ENCODE peak calls at places on chromosomes 13 and 19, in seven cellular contexts. G is SK-N-SH, F is H1, P is HepG2, Q is GM12878, X is HCT116, S is K562. W is an unnamed sample.

GRCh38 chr19:52602931-52603330 is 32.8 kb downstream of the ZNF701 start:
- DNase-seq in G (no peak), F (no peak), P (no peak), Q (no peak), X (no peak), S (no peak), W (no peak)

GRCh38 chr19:57947088-57947418 is 453 bp downstream of the ZNF256 start:
- DNase-seq in G (no peak), F (no peak), P (no peak), Q (no peak), X (no peak), S (no peak), W (no peak)

GRCh38 chr13:30159446-30159839 is 147.9 kb downstream of the KATNAL1 start:
- DNase-seq in G (no peak), F (no peak), P (no peak), Q (no peak), X (no peak), S (no peak), W (no peak)

GRCh38 chr13:21256351-21256761 is 79.9 kb downstream of the MRPL57 start:
- DNase-seq in G (no peak), F (no peak), P (no peak), Q (no peak), X (no peak), S (no peak), W (no peak)

GRCh38 chr19:45884682-45885555 is 1.0 kb downstream of the IRF2BP1 start:
- DNase-seq in G (peak), F (no peak), P (no peak), Q (no peak), X (no peak), S (peak), W (no peak)

GRCh38 chr13:20378721-20379120 is 146.6 kb upstream of the GJB6 start:
- DNase-seq in G (no peak), F (no peak), P (no peak), Q (no peak), X (no peak), S (no peak), W (no peak)

GRCh38 chr19:47296036-47296435 is 13.6 kb upstream of the C5AR1 start:
- DNase-seq in G (peak), F (peak), P (peak), Q (no peak), X (peak), S (peak), W (peak)

GRCh38 chr13:66853559-66853958 is 376.6 kb downstream of the PCDH9 start:
- DNase-seq in G (no peak), F (no peak), P (no peak), Q (no peak), X (no peak), S (no peak), W (no peak)

GRCh38 chr13:52665325-52665724 is 12.7 kb downstream of the SUGT1 start:
- DNase-seq in G (peak), F (no peak), P (peak), Q (no peak), X (peak), S (peak), W (no peak)

GRCh38 chr19:28737021-28737525 is 475.9 kb downstream of the UQCRFS1 start:
- DNase-seq in G (no peak), F (no peak), P (peak), Q (peak), X (no peak), S (no peak), W (peak)

GRCh38 chr19:4910594-4911273 is 1.4 kb downstream of the UHRF1 start:
- DNase-seq in G (peak), F (no peak), P (no peak), Q (no peak), X (no peak), S (no peak), W (peak)

GRCh38 chr13:31167490-31167889 is 5.8 kb upstream of the HSPH1 start:
- DNase-seq in G (no peak), F (no peak), P (peak), Q (peak), X (no peak), S (no peak), W (no peak)

GRCh38 chr13:23445794-23446193 is 12.3 kb upstream of the SACS start:
- DNase-seq in G (no peak), F (no peak), P (no peak), Q (no peak), X (no peak), S (no peak), W (no peak)

GRCh38 chr13:75566658-75567057 is 17.1 kb downstream of the UCHL3 start:
- DNase-seq in G (peak), F (no peak), P (peak), Q (no peak), X (no peak), S (no peak), W (peak)

GRCh38 chr19:1067341-1068103 is 555 bp downstream of the ARHGAP45 start:
- DNase-seq in G (no peak), F (no peak), P (no peak), Q (no peak), X (no peak), S (peak), W (no peak)

GRCh38 chr13:25958983-25959382 is 92.8 kb downstream of the SHISA2 start:
- DNase-seq in G (no peak), F (no peak), P (no peak), Q (no peak), X (no peak), S (no peak), W (no peak)

GRCh38 chr13:101231751-101232428 is 184.4 kb downstream of the NALCN start:
- DNase-seq in G (no peak), F (no peak), P (no peak), Q (no peak), X (no peak), S (no peak), W (no peak)

GRCh38 chr19:52542984-52543664 is 15.7 kb downstream of the ZNF808 start:
- DNase-seq in G (no peak), F (no peak), P (no peak), Q (peak), X (no peak), S (no peak), W (no peak)

GRCh38 chr13:32940601-32941000 is 75.6 kb upstream of the KL start:
- DNase-seq in G (peak), F (no peak), P (no peak), Q (no peak), X (no peak), S (no peak), W (no peak)

GRCh38 chr13:100490692-100491091 is 97.9 kb downstream of the GGACT start:
- DNase-seq in G (no peak), F (no peak), P (no peak), Q (no peak), X (peak), S (no peak), W (no peak)

GRCh38 chr19:2482354-2483038 is 6.6 kb downstream of the GADD45B start:
- DNase-seq in G (no peak), F (no peak), P (no peak), Q (no peak), X (no peak), S (no peak), W (no peak)

GRCh38 chr13:32443111-32443510 is 15.2 kb upstream of the N4BP2L1 start:
- DNase-seq in G (peak), F (no peak), P (peak), Q (peak), X (peak), S (no peak), W (no peak)

GRCh38 chr19:49339364-49340068 is 4.3 kb downstream of the CD37 start:
- DNase-seq in G (peak), F (peak), P (no peak), Q (no peak), X (no peak), S (peak), W (peak)

GRCh38 chr13:76822691-76823267 is 63.4 kb downstream of the KCTD12 start:
- DNase-seq in G (no peak), F (no peak), P (no peak), Q (no peak), X (no peak), S (no peak), W (peak)

GRCh38 chr13:109922518-109922917 is 136.1 kb upstream of the IRS2 start:
- DNase-seq in G (no peak), F (no peak), P (no peak), Q (no peak), X (no peak), S (no peak), W (no peak)

GRCh38 chr19:5504115-5504514 is 48.9 kb downstream of the ZNRF4 start:
- DNase-seq in G (no peak), F (no peak), P (no peak), Q (no peak), X (no peak), S (peak), W (no peak)

GRCh38 chr13:86914757-86915156 is 756.4 kb upstream of the SLITRK5 start:
- DNase-seq in G (no peak), F (no peak), P (no peak), Q (no peak), X (no peak), S (no peak), W (no peak)

GRCh38 chr19:31979362-31979761 is 366.0 kb upstream of the ZNF507 start:
- DNase-seq in G (no peak), F (no peak), P (no peak), Q (no peak), X (no peak), S (no peak), W (no peak)

GRCh38 chr13:19185086-19185864 is 3.7 kb upstream of the TUBA3C start:
- DNase-seq in G (no peak), F (no peak), P (no peak), Q (no peak), X (no peak), S (no peak), W (no peak)

GRCh38 chr13:46665630-46666482 is 112.9 kb downstream of the LRCH1 start:
- DNase-seq in G (peak), F (no peak), P (peak), Q (no peak), X (no peak), S (no peak), W (peak)

GRCh38 chr19:8421484-8422461 is 8.7 kb downstream of the MARCHF2 start:
- DNase-seq in G (no peak), F (no peak), P (peak), Q (no peak), X (no peak), S (no peak), W (no peak)

DNA sequence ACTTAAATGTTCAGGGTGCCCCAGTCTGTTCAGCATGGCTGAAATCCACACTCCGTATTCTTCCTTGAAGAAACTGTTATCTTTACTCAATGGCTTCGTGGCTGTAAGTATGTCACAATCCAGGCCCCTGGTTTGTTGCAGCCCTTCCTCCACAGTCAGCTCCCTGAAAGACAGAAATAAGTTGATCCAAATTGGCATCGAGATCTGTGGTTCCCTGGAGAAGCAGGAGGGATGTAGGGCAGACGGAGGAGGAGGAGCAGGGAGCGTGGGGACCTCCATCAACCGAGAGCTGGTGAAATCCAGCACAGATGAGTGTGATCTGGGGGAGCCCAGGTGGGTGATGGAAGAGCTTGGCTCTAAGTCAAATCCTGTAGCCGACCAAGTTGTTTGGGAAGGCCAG is 304 bp downstream of the TSPAN16 start:
- DNase-seq in G (no peak), F (no peak), P (no peak), Q (no peak), X (no peak), S (no peak), W (no peak)
- TF ChIP-seq JUND in G (no peak), F (no peak), P (no peak), Q (no peak), X (no peak), S (no peak), W (no peak)

DNA sequence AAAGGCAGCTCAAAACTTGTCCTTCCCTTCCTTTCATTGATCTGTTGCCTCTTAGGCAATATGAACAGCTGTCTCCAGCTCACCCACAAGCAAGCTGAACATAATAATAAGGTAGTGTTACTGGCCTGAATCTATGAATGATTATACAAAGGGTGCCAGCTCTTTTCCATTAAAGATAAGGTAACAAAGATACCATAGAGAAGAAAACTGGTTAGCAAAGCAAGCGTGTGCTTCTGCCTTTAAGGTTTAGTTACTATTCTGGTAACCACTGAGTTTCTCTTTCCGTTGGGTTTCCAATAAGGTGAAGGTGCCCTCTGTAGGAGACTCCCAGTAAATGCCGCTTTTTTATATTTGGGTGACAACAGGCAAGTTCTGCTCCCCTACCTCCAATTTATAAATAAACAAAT is 12.1 kb upstream of the DACH1 start:
- DNase-seq in G (peak), F (no peak), P (peak), Q (no peak), X (peak), S (no peak), W (peak)
- TF ChIP-seq JUND in G (no peak), F (no peak), P (no peak), Q (no peak), X (no peak), S (no peak), W (no peak)

GRCh38 chr13:113110048-113110851 is 4.7 kb downstream of the F7 start:
- DNase-seq in G (peak), F (no peak), P (no peak), Q (no peak), X (no peak), S (no peak), W (no peak)
- TF ChIP-seq JUND in G (no peak), F (no peak), P (no peak), Q (no peak), X (no peak), S (no peak), W (no peak)

GRCh38 chr13:27797228-27797624 is 4.9 kb downstream of the GSX1 start:
- DNase-seq in G (no peak), F (no peak), P (no peak), Q (no peak), X (no peak), S (no peak), W (no peak)
- TF ChIP-seq JUND in G (no peak), F (no peak), P (no peak), Q (no peak), X (no peak), S (no peak), W (no peak)

DNA sequence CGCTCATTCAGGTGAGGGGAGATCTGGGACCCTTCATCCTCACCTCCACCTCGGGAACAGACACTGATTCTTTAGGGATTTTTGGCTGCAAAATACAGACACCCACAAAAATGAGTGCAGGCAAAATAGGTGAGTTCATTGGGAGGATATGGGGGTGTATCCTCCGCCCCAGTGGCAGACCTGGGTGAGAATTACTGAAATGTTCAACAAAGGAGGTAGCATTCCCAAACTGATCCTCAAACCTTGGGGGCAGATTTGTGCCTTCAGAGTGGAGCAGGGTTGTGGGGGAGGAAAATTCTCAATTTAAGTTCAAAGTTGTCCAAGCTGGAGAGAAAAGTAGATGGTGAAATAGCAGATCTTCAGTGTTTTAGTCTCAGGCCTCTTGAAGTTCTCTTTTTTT is 31.3 kb upstream of the SIN3B start:
- DNase-seq in G (no peak), F (no peak), P (no peak), Q (no peak), X (no peak), S (no peak), W (no peak)
- TF ChIP-seq JUND in G (no peak), F (no peak), P (no peak), Q (no peak), X (no peak), S (no peak), W (no peak)

GRCh38 chr19:14383898-14384669 is 2.8 kb downstream of the ADGRE5 start:
- DNase-seq in G (no peak), F (no peak), P (no peak), Q (no peak), X (no peak), S (peak), W (no peak)
- TF ChIP-seq JUND in G (peak), F (peak), P (no peak), Q (peak), X (peak), S (peak), W (no peak)

W was measured in T47D.